ENCODE peak calls at places on chromosomes 6 and 20, in five cellular contexts. K is AML-193; C is NCI-H1105; M is activated CD8-positive, alpha-beta memory T cell treated with anti-CD3 and anti-CD28 coated beads for 24 hours; E is progenitor cell of endocrine pancreas. W is an unnamed sample.

GRCh38 chr20:59010995-59011873 is 4.2 kb upstream of the CTSZ start:
- DNase-seq in K (no peak), C (no peak), M (peak; percentile 53), E (no peak), W (no peak)

GRCh38 chr6:93193868-93194267 is 225.5 kb downstream of the EPHA7 start:
- DNase-seq in K (no peak), C (no peak), M (no peak), E (no peak), W (no peak)

GRCh38 chr6:12636336-12636735 is 80.2 kb upstream of the PHACTR1 start:
- DNase-seq in K (no peak), C (no peak), M (no peak), E (no peak), W (no peak)

GRCh38 chr6:118896339-118897136 is 2.6 kb downstream of the ASF1A start:
- DNase-seq in K (peak; percentile 83), C (peak; percentile 24), M (no peak), E (no peak), W (peak; percentile 27)

GRCh38 chr6:136762022-136762975 is 30.0 kb downstream of the MAP3K5 start:
- DNase-seq in K (no peak), C (no peak), M (no peak), E (no peak), W (no peak)

GRCh38 chr6:163579880-163580295 is 165.4 kb downstream of the QKI start:
- DNase-seq in K (no peak), C (no peak), M (no peak), E (no peak), W (no peak)

GRCh38 chr20:63333241-63333836 is 27.8 kb downstream of the CHRNA4 start:
- DNase-seq in K (no peak), C (no peak), M (no peak), E (no peak), W (no peak)

GRCh38 chr20:45853484-45853883 is 3.7 kb downstream of the ACOT8 start:
- DNase-seq in K (no peak), C (no peak), M (no peak), E (no peak), W (no peak)

GRCh38 chr6:41548098-41548840 is 2.1 kb downstream of the FOXP4 start:
- DNase-seq in K (peak; percentile 19), C (no peak), M (peak; percentile 83), E (no peak), W (no peak)

GRCh38 chr6:109359248-109359647 is 23.0 kb downstream of the CD164 start:
- DNase-seq in K (no peak), C (no peak), M (no peak), E (no peak), W (no peak)

GRCh38 chr6:154995241-154996162 is at the start of gene TIAM2:
- DNase-seq in K (no peak), C (peak; percentile 37), M (peak; percentile 76), E (peak; percentile 39), W (peak; percentile 39)

GRCh38 chr6:105077592-105078463 is 102.0 kb downstream of the POPDC3 start:
- DNase-seq in K (peak; percentile 76), C (peak; percentile 29), M (no peak), E (no peak), W (peak; percentile 26)

GRCh38 chr20:56207656-56208055 is 40.9 kb upstream of the MC3R start:
- DNase-seq in K (no peak), C (no peak), M (no peak), E (no peak), W (no peak)

GRCh38 chr6:148332088-148332487 is 10.6 kb upstream of the SASH1 start:
- DNase-seq in K (no peak), C (no peak), M (no peak), E (no peak), W (no peak)

GRCh38 chr20:57755609-57756008 is 45.8 kb upstream of the PMEPA1 start:
- DNase-seq in K (no peak), C (no peak), M (no peak), E (no peak), W (no peak)

GRCh38 chr6:73017473-73017872 is 207.8 kb downstream of the KHDC1L start:
- DNase-seq in K (no peak), C (no peak), M (no peak), E (no peak), W (no peak)

GRCh38 chr20:32464401-32465091 is 106.4 kb downstream of the ASXL1 start:
- DNase-seq in K (no peak), C (no peak), M (no peak), E (no peak), W (no peak)

GRCh38 chr6:32685603-32686002 is 19.1 kb upstream of the HLA-DQB1 start:
- DNase-seq in K (peak; percentile 30), C (no peak), M (no peak), E (no peak), W (no peak)

W was measured in NCI-H345.